ENCODE peak calls at places on chromosomes 7 and 10, in eight cellular contexts. One of them, this sample, is unnamed.

GRCh38 chr10:17229967-17230682 is 2.1 kb downstream of the VIM start:
- DNase-seq in NCI-H774: peak
- DNase-seq in RWPE2: peak
- DNase-seq in body of pancreas: peak
- DNase-seq in stimulated activated naive CD8-positive, alpha-beta T cell treated with anti-CD3 and anti-CD28 coated beads, Interleukin-15, Interleukin-2, amounts not matched to agents 100 U/mL and 50 U/mL, for 24 hours: peak
- DNase-seq in PC-3: peak
- DNase-seq in AG09309: no peak
- DNase-seq in right atrium auricular region: peak
- DNase-seq in this sample: peak

GRCh38 chr10:87845624-87846377 is 17.5 kb downstream of the KLLN start:
- DNase-seq in RWPE2: no peak
- DNase-seq in body of pancreas: no peak
- DNase-seq in AG09309: no peak
- DNase-seq in stimulated activated naive CD8-positive, alpha-beta T cell treated with anti-CD3 and anti-CD28 coated beads, Interleukin-15, Interleukin-2, amounts not matched to agents 100 U/mL and 50 U/mL, for 24 hours: no peak
- DNase-seq in PC-3: peak
- DNase-seq in right atrium auricular region: no peak
- DNase-seq in NCI-H774: no peak
- DNase-seq in this sample: peak

GRCh38 chr7:29304756-29305155 is 110.2 kb downstream of the CHN2 start:
- DNase-seq in NCI-H774: no peak
- DNase-seq in AG09309: no peak
- DNase-seq in stimulated activated naive CD8-positive, alpha-beta T cell treated with anti-CD3 and anti-CD28 coated beads, Interleukin-15, Interleukin-2, amounts not matched to agents 100 U/mL and 50 U/mL, for 24 hours: no peak
- DNase-seq in right atrium auricular region: no peak
- DNase-seq in body of pancreas: peak
- DNase-seq in RWPE2: no peak
- DNase-seq in PC-3: peak
- DNase-seq in this sample: no peak

GRCh38 chr7:120272261-120272895 is 597 bp upstream of the KCND2 start:
- DNase-seq in right atrium auricular region: no peak
- DNase-seq in body of pancreas: peak
- DNase-seq in AG09309: no peak
- DNase-seq in stimulated activated naive CD8-positive, alpha-beta T cell treated with anti-CD3 and anti-CD28 coated beads, Interleukin-15, Interleukin-2, amounts not matched to agents 100 U/mL and 50 U/mL, for 24 hours: no peak
- DNase-seq in RWPE2: no peak
- DNase-seq in PC-3: peak
- DNase-seq in NCI-H774: peak
- DNase-seq in this sample: peak

GRCh38 chr7:12434012-12434642 is 30.5 kb upstream of the VWDE start:
- DNase-seq in AG09309: no peak
- DNase-seq in RWPE2: no peak
- DNase-seq in stimulated activated naive CD8-positive, alpha-beta T cell treated with anti-CD3 and anti-CD28 coated beads, Interleukin-15, Interleukin-2, amounts not matched to agents 100 U/mL and 50 U/mL, for 24 hours: no peak
- DNase-seq in PC-3: peak
- DNase-seq in right atrium auricular region: no peak
- DNase-seq in body of pancreas: no peak
- DNase-seq in NCI-H774: no peak
- DNase-seq in this sample: peak

GRCh38 chr7:114082567-114082933 is 163.7 kb upstream of the PPP1R3A start:
- DNase-seq in NCI-H774: no peak
- DNase-seq in stimulated activated naive CD8-positive, alpha-beta T cell treated with anti-CD3 and anti-CD28 coated beads, Interleukin-15, Interleukin-2, amounts not matched to agents 100 U/mL and 50 U/mL, for 24 hours: no peak
- DNase-seq in AG09309: no peak
- DNase-seq in right atrium auricular region: no peak
- DNase-seq in RWPE2: no peak
- DNase-seq in body of pancreas: no peak
- DNase-seq in PC-3: no peak
- DNase-seq in this sample: no peak

GRCh38 chr10:114967071-114967470 is 29.1 kb downstream of the TRUB1 start:
- DNase-seq in body of pancreas: no peak
- DNase-seq in right atrium auricular region: no peak
- DNase-seq in AG09309: no peak
- DNase-seq in NCI-H774: no peak
- DNase-seq in PC-3: no peak
- DNase-seq in RWPE2: no peak
- DNase-seq in stimulated activated naive CD8-positive, alpha-beta T cell treated with anti-CD3 and anti-CD28 coated beads, Interleukin-15, Interleukin-2, amounts not matched to agents 100 U/mL and 50 U/mL, for 24 hours: no peak
- DNase-seq in this sample: no peak

GRCh38 chr7:4523873-4524272 is 158.2 kb upstream of the FOXK1 start:
- DNase-seq in AG09309: no peak
- DNase-seq in NCI-H774: no peak
- DNase-seq in body of pancreas: no peak
- DNase-seq in PC-3: no peak
- DNase-seq in right atrium auricular region: no peak
- DNase-seq in RWPE2: no peak
- DNase-seq in stimulated activated naive CD8-positive, alpha-beta T cell treated with anti-CD3 and anti-CD28 coated beads, Interleukin-15, Interleukin-2, amounts not matched to agents 100 U/mL and 50 U/mL, for 24 hours: no peak
- DNase-seq in this sample: no peak

GRCh38 chr7:7352845-7353244 is 170.5 kb downstream of the C1GALT1 start:
- DNase-seq in PC-3: peak
- DNase-seq in right atrium auricular region: no peak
- DNase-seq in NCI-H774: no peak
- DNase-seq in RWPE2: no peak
- DNase-seq in body of pancreas: no peak
- DNase-seq in stimulated activated naive CD8-positive, alpha-beta T cell treated with anti-CD3 and anti-CD28 coated beads, Interleukin-15, Interleukin-2, amounts not matched to agents 100 U/mL and 50 U/mL, for 24 hours: no peak
- DNase-seq in AG09309: no peak
- DNase-seq in this sample: peak

GRCh38 chr7:48259463-48260280 is 88.4 kb downstream of the ABCA13 start:
- DNase-seq in body of pancreas: no peak
- DNase-seq in RWPE2: no peak
- DNase-seq in right atrium auricular region: no peak
- DNase-seq in AG09309: no peak
- DNase-seq in stimulated activated naive CD8-positive, alpha-beta T cell treated with anti-CD3 and anti-CD28 coated beads, Interleukin-15, Interleukin-2, amounts not matched to agents 100 U/mL and 50 U/mL, for 24 hours: no peak
- DNase-seq in NCI-H774: no peak
- DNase-seq in PC-3: no peak
- DNase-seq in this sample: no peak

GRCh38 chr10:31635415-31636065 is 293.1 kb downstream of the ARHGAP12 start:
- DNase-seq in stimulated activated naive CD8-positive, alpha-beta T cell treated with anti-CD3 and anti-CD28 coated beads, Interleukin-15, Interleukin-2, amounts not matched to agents 100 U/mL and 50 U/mL, for 24 hours: no peak
- DNase-seq in RWPE2: no peak
- DNase-seq in AG09309: no peak
- DNase-seq in right atrium auricular region: no peak
- DNase-seq in PC-3: peak
- DNase-seq in body of pancreas: no peak
- DNase-seq in NCI-H774: no peak
- DNase-seq in this sample: peak

GRCh38 chr7:149278396-149278795 is 16.4 kb downstream of the ZNF783 start:
- DNase-seq in PC-3: no peak
- DNase-seq in body of pancreas: no peak
- DNase-seq in AG09309: no peak
- DNase-seq in RWPE2: no peak
- DNase-seq in right atrium auricular region: no peak
- DNase-seq in NCI-H774: no peak
- DNase-seq in stimulated activated naive CD8-positive, alpha-beta T cell treated with anti-CD3 and anti-CD28 coated beads, Interleukin-15, Interleukin-2, amounts not matched to agents 100 U/mL and 50 U/mL, for 24 hours: no peak
- DNase-seq in this sample: no peak

GRCh38 chr10:24642921-24643678 is 80.6 kb downstream of the ARHGAP21 start:
- DNase-seq in stimulated activated naive CD8-positive, alpha-beta T cell treated with anti-CD3 and anti-CD28 coated beads, Interleukin-15, Interleukin-2, amounts not matched to agents 100 U/mL and 50 U/mL, for 24 hours: no peak
- DNase-seq in AG09309: peak
- DNase-seq in RWPE2: no peak
- DNase-seq in PC-3: peak
- DNase-seq in body of pancreas: peak
- DNase-seq in right atrium auricular region: no peak
- DNase-seq in NCI-H774: peak
- DNase-seq in this sample: peak

GRCh38 chr10:101258179-101258885 is 29.1 kb upstream of the LBX1 start:
- DNase-seq in RWPE2: no peak
- DNase-seq in stimulated activated naive CD8-positive, alpha-beta T cell treated with anti-CD3 and anti-CD28 coated beads, Interleukin-15, Interleukin-2, amounts not matched to agents 100 U/mL and 50 U/mL, for 24 hours: no peak
- DNase-seq in right atrium auricular region: no peak
- DNase-seq in PC-3: peak
- DNase-seq in NCI-H774: no peak
- DNase-seq in AG09309: no peak
- DNase-seq in body of pancreas: no peak
- DNase-seq in this sample: peak

GRCh38 chr7:26477381-26477780 is 185.7 kb downstream of the SNX10 start:
- DNase-seq in PC-3: no peak
- DNase-seq in body of pancreas: no peak
- DNase-seq in RWPE2: no peak
- DNase-seq in stimulated activated naive CD8-positive, alpha-beta T cell treated with anti-CD3 and anti-CD28 coated beads, Interleukin-15, Interleukin-2, amounts not matched to agents 100 U/mL and 50 U/mL, for 24 hours: no peak
- DNase-seq in AG09309: no peak
- DNase-seq in right atrium auricular region: no peak
- DNase-seq in NCI-H774: no peak
- DNase-seq in this sample: no peak

GRCh38 chr7:2141656-2142055 is 91.1 kb downstream of the MAD1L1 start:
- DNase-seq in RWPE2: no peak
- DNase-seq in AG09309: no peak
- DNase-seq in stimulated activated naive CD8-positive, alpha-beta T cell treated with anti-CD3 and anti-CD28 coated beads, Interleukin-15, Interleukin-2, amounts not matched to agents 100 U/mL and 50 U/mL, for 24 hours: no peak
- DNase-seq in PC-3: no peak
- DNase-seq in NCI-H774: no peak
- DNase-seq in right atrium auricular region: no peak
- DNase-seq in body of pancreas: no peak
- DNase-seq in this sample: no peak

GRCh38 chr10:128043259-128044045 is 82.8 kb downstream of the MKI67 start:
- DNase-seq in RWPE2: peak
- DNase-seq in right atrium auricular region: no peak
- DNase-seq in body of pancreas: no peak
- DNase-seq in PC-3: no peak
- DNase-seq in NCI-H774: no peak
- DNase-seq in AG09309: no peak
- DNase-seq in stimulated activated naive CD8-positive, alpha-beta T cell treated with anti-CD3 and anti-CD28 coated beads, Interleukin-15, Interleukin-2, amounts not matched to agents 100 U/mL and 50 U/mL, for 24 hours: no peak
- DNase-seq in this sample: no peak

GRCh38 chr7:44201813-44202212 is 1.0 kb downstream of the YKT6 start:
- DNase-seq in stimulated activated naive CD8-positive, alpha-beta T cell treated with anti-CD3 and anti-CD28 coated beads, Interleukin-15, Interleukin-2, amounts not matched to agents 100 U/mL and 50 U/mL, for 24 hours: no peak
- DNase-seq in NCI-H774: no peak
- DNase-seq in right atrium auricular region: no peak
- DNase-seq in PC-3: peak
- DNase-seq in RWPE2: no peak
- DNase-seq in AG09309: no peak
- DNase-seq in body of pancreas: no peak
- DNase-seq in this sample: peak

GRCh38 chr10:93006435-93007039 is 54.1 kb upstream of the CYP26C1 start:
- DNase-seq in RWPE2: no peak
- DNase-seq in body of pancreas: peak
- DNase-seq in AG09309: no peak
- DNase-seq in PC-3: peak
- DNase-seq in right atrium auricular region: no peak
- DNase-seq in NCI-H774: no peak
- DNase-seq in stimulated activated naive CD8-positive, alpha-beta T cell treated with anti-CD3 and anti-CD28 coated beads, Interleukin-15, Interleukin-2, amounts not matched to agents 100 U/mL and 50 U/mL, for 24 hours: no peak
- DNase-seq in this sample: peak

GRCh38 chr7:47765373-47765979 is 182.8 kb downstream of the PKD1L1 start:
- DNase-seq in NCI-H774: no peak
- DNase-seq in stimulated activated naive CD8-positive, alpha-beta T cell treated with anti-CD3 and anti-CD28 coated beads, Interleukin-15, Interleukin-2, amounts not matched to agents 100 U/mL and 50 U/mL, for 24 hours: no peak
- DNase-seq in body of pancreas: no peak
- DNase-seq in right atrium auricular region: no peak
- DNase-seq in AG09309: no peak
- DNase-seq in RWPE2: no peak
- DNase-seq in PC-3: no peak
- DNase-seq in this sample: no peak

GRCh38 chr10:52318136-52318810 is 4.2 kb downstream of the DKK1 start:
- DNase-seq in PC-3: peak
- DNase-seq in stimulated activated naive CD8-positive, alpha-beta T cell treated with anti-CD3 and anti-CD28 coated beads, Interleukin-15, Interleukin-2, amounts not matched to agents 100 U/mL and 50 U/mL, for 24 hours: no peak
- DNase-seq in right atrium auricular region: no peak
- DNase-seq in NCI-H774: no peak
- DNase-seq in body of pancreas: no peak
- DNase-seq in RWPE2: no peak
- DNase-seq in AG09309: peak
- DNase-seq in this sample: peak

GRCh38 chr7:65722361-65722792 is 150.5 kb upstream of the VKORC1L1 start:
- DNase-seq in AG09309: no peak
- DNase-seq in NCI-H774: peak
- DNase-seq in right atrium auricular region: peak
- DNase-seq in PC-3: peak
- DNase-seq in body of pancreas: peak
- DNase-seq in stimulated activated naive CD8-positive, alpha-beta T cell treated with anti-CD3 and anti-CD28 coated beads, Interleukin-15, Interleukin-2, amounts not matched to agents 100 U/mL and 50 U/mL, for 24 hours: peak
- DNase-seq in RWPE2: no peak
- DNase-seq in this sample: peak

GRCh38 chr7:2513702-2514101 is 5.9 kb upstream of the LFNG start:
- DNase-seq in right atrium auricular region: no peak
- DNase-seq in AG09309: no peak
- DNase-seq in body of pancreas: peak
- DNase-seq in RWPE2: no peak
- DNase-seq in NCI-H774: no peak
- DNase-seq in stimulated activated naive CD8-positive, alpha-beta T cell treated with anti-CD3 and anti-CD28 coated beads, Interleukin-15, Interleukin-2, amounts not matched to agents 100 U/mL and 50 U/mL, for 24 hours: no peak
- DNase-seq in PC-3: no peak
- DNase-seq in this sample: no peak

GRCh38 chr7:115634633-115635032 is 395.9 kb downstream of the TFEC start:
- DNase-seq in PC-3: peak
- DNase-seq in RWPE2: no peak
- DNase-seq in body of pancreas: no peak
- DNase-seq in NCI-H774: peak
- DNase-seq in right atrium auricular region: no peak
- DNase-seq in AG09309: no peak
- DNase-seq in stimulated activated naive CD8-positive, alpha-beta T cell treated with anti-CD3 and anti-CD28 coated beads, Interleukin-15, Interleukin-2, amounts not matched to agents 100 U/mL and 50 U/mL, for 24 hours: no peak
- DNase-seq in this sample: peak

This sample was measured in ELR.